ENCODE peak calls at places on chromosomes 3 and 15, in four cellular contexts. One of them, this sample, is unnamed.

GRCh38 chr3:61562042-61562809 is 855 bp downstream of the PTPRG start:
- DNase-seq in GM12864: no peak
- DNase-seq in ascending aorta: no peak
- DNase-seq in mesothelial cell of epicardium: no peak
- DNase-seq in this sample: peak

GRCh38 chr3:99551520-99551919 is 86.9 kb upstream of the COL8A1 start:
- DNase-seq in ascending aorta: no peak
- DNase-seq in mesothelial cell of epicardium: no peak
- DNase-seq in GM12864: no peak
- DNase-seq in this sample: no peak

GRCh38 chr3:193777524-193777923 is 184.5 kb downstream of the OPA1 start:
- DNase-seq in GM12864: no peak
- DNase-seq in mesothelial cell of epicardium: no peak
- DNase-seq in ascending aorta: no peak
- DNase-seq in this sample: no peak

GRCh38 chr3:53842436-53843194 is 3.6 kb downstream of the CHDH start:
- DNase-seq in ascending aorta: peak
- DNase-seq in GM12864: no peak
- DNase-seq in mesothelial cell of epicardium: no peak
- DNase-seq in this sample: no peak

GRCh38 chr3:196111939-196112386 is 30.1 kb upstream of the TFRC start:
- DNase-seq in ascending aorta: no peak
- DNase-seq in GM12864: peak
- DNase-seq in mesothelial cell of epicardium: no peak
- DNase-seq in this sample: peak

GRCh38 chr3:156311431-156311830 is 191.1 kb downstream of the KCNAB1 start:
- DNase-seq in mesothelial cell of epicardium: no peak
- DNase-seq in GM12864: no peak
- DNase-seq in ascending aorta: no peak
- DNase-seq in this sample: no peak

GRCh38 chr3:127710473-127710941 is 37.8 kb downstream of the ABTB1 start:
- DNase-seq in ascending aorta: peak
- DNase-seq in mesothelial cell of epicardium: no peak
- DNase-seq in GM12864: no peak
- DNase-seq in this sample: no peak

GRCh38 chr3:122394173-122394572 is 10.2 kb downstream of the FAM162A start:
- DNase-seq in mesothelial cell of epicardium: no peak
- DNase-seq in ascending aorta: no peak
- DNase-seq in GM12864: no peak
- DNase-seq in this sample: no peak

GRCh38 chr3:187808466-187809291 is 63.4 kb upstream of the BCL6 start:
- DNase-seq in GM12864: no peak
- DNase-seq in mesothelial cell of epicardium: no peak
- DNase-seq in ascending aorta: no peak
- DNase-seq in this sample: no peak

GRCh38 chr3:147336543-147337278 is 69.6 kb downstream of the ZIC4 start:
- DNase-seq in mesothelial cell of epicardium: no peak
- DNase-seq in GM12864: no peak
- DNase-seq in ascending aorta: no peak
- DNase-seq in this sample: no peak

GRCh38 chr3:134630506-134630905 is 20.3 kb downstream of the KY start:
- DNase-seq in mesothelial cell of epicardium: no peak
- DNase-seq in ascending aorta: no peak
- DNase-seq in GM12864: no peak
- DNase-seq in this sample: no peak

GRCh38 chr3:171028025-171028778 is 1.7 kb upstream of the SLC2A2 start:
- DNase-seq in GM12864: no peak
- DNase-seq in ascending aorta: peak
- DNase-seq in mesothelial cell of epicardium: no peak
- DNase-seq in this sample: no peak

GRCh38 chr3:48016336-48016973 is at the start of gene MAP4:
- DNase-seq in GM12864: no peak
- DNase-seq in mesothelial cell of epicardium: no peak
- DNase-seq in ascending aorta: no peak
- DNase-seq in this sample: no peak

GRCh38 chr3:175307642-175308041 is 448.5 kb downstream of the NAALADL2 start:
- DNase-seq in GM12864: no peak
- DNase-seq in ascending aorta: no peak
- DNase-seq in mesothelial cell of epicardium: no peak
- DNase-seq in this sample: peak

GRCh38 chr15:85959573-85959972 is 120.1 kb upstream of the AGBL1 start:
- DNase-seq in mesothelial cell of epicardium: no peak
- DNase-seq in ascending aorta: no peak
- DNase-seq in GM12864: no peak
- DNase-seq in this sample: no peak

GRCh38 chr3:10978956-10979355 is 13.6 kb upstream of the SLC6A1 start:
- DNase-seq in ascending aorta: no peak
- DNase-seq in GM12864: no peak
- DNase-seq in mesothelial cell of epicardium: no peak
- DNase-seq in this sample: no peak

GRCh38 chr15:77665530-77666295 is 33.0 kb upstream of the LINGO1 start:
- DNase-seq in GM12864: no peak
- DNase-seq in mesothelial cell of epicardium: no peak
- DNase-seq in ascending aorta: no peak
- DNase-seq in this sample: no peak

GRCh38 chr15:73950479-73951043 is 24.3 kb downstream of the LOXL1 start:
- DNase-seq in mesothelial cell of epicardium: no peak
- DNase-seq in GM12864: no peak
- DNase-seq in ascending aorta: no peak
- DNase-seq in this sample: no peak

GRCh38 chr3:142645236-142645793 is 49.1 kb downstream of the PLS1 start:
- DNase-seq in ascending aorta: no peak
- DNase-seq in mesothelial cell of epicardium: no peak
- DNase-seq in GM12864: no peak
- DNase-seq in this sample: no peak

GRCh38 chr15:25850154-25851111 is 12.7 kb downstream of the ATP10A start:
- DNase-seq in ascending aorta: peak
- DNase-seq in GM12864: peak
- DNase-seq in mesothelial cell of epicardium: no peak
- DNase-seq in this sample: peak

DNA sequence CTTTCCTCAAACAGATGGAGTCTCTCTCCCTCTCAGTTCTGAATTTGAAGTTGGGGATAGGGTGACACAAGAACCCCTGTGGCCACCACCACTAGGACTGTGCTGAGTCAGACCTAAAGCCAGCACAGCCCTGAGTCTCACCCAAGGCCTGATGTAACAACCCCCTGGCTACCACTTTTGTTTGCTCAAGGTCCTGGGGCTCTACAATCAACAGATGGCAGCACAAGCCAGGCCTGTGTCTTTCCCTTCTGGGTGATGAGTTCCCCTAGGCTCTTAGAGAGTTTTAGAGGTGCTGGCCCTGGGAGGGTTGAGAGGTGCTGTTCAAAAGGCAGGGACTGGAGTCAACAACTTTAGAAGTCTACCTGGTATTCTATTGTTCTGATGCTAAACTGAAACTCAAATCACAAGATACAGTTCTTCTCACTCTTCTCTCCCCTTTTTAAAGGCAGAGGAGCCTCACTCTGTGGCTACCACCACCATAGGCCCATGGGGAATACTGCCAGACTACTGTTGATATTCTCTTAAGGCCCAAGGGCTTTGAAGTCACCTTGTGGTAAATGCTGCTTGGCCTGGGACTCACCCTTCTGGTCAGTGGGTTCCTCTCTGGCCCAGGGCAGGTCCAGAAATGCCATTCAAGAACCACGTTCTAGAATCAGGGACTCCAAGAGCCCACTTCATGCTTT is 6.5 kb downstream of the OR5K4 start:
- DNase-seq in GM12864: peak
- DNase-seq in mesothelial cell of epicardium: no peak
- DNase-seq in ascending aorta: no peak
- DNase-seq in this sample: no peak
- TF ChIP-seq CTCF in GM12864: peak
- TF ChIP-seq CTCF in mesothelial cell of epicardium: no peak
- TF ChIP-seq CTCF in ascending aorta: no peak
- TF ChIP-seq CTCF in this sample: no peak

GRCh38 chr15:69035205-69035917 is 20.9 kb downstream of the NOX5 start:
- DNase-seq in GM12864: no peak
- DNase-seq in ascending aorta: peak
- DNase-seq in mesothelial cell of epicardium: no peak
- DNase-seq in this sample: peak
- TF ChIP-seq CTCF in GM12864: peak
- TF ChIP-seq CTCF in ascending aorta: no peak
- TF ChIP-seq CTCF in mesothelial cell of epicardium: no peak
- TF ChIP-seq CTCF in this sample: no peak

GRCh38 chr3:120348981-120349818 is at the start of gene LRRC58:
- DNase-seq in mesothelial cell of epicardium: peak
- DNase-seq in ascending aorta: peak
- DNase-seq in GM12864: peak
- DNase-seq in this sample: peak
- TF ChIP-seq CTCF in mesothelial cell of epicardium: no peak
- TF ChIP-seq CTCF in ascending aorta: no peak
- TF ChIP-seq CTCF in GM12864: peak
- TF ChIP-seq CTCF in this sample: peak

DNA sequence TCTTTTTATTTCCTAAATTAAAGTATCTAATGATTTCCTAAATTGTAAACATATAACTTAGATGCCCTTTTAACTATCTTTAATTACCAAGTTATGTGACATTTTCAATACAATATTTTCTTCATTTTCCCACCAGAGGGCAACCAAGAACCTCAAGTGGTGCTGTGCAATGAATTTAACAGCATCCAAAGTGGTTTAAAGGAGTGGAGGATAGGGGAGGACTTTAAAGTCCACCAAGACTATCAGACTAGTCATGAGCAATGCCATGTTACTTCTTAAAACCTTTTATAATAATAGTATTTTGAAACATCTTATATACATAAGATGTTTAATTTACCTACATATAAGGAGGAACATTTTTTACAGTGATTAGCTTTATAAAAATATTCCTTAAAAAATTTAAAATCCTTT is 74.4 kb downstream of the DLG1 start:
- DNase-seq in ascending aorta: no peak
- DNase-seq in mesothelial cell of epicardium: no peak
- DNase-seq in GM12864: no peak
- DNase-seq in this sample: peak
- TF ChIP-seq CTCF in ascending aorta: peak
- TF ChIP-seq CTCF in mesothelial cell of epicardium: peak
- TF ChIP-seq CTCF in GM12864: peak
- TF ChIP-seq CTCF in this sample: peak

DNA sequence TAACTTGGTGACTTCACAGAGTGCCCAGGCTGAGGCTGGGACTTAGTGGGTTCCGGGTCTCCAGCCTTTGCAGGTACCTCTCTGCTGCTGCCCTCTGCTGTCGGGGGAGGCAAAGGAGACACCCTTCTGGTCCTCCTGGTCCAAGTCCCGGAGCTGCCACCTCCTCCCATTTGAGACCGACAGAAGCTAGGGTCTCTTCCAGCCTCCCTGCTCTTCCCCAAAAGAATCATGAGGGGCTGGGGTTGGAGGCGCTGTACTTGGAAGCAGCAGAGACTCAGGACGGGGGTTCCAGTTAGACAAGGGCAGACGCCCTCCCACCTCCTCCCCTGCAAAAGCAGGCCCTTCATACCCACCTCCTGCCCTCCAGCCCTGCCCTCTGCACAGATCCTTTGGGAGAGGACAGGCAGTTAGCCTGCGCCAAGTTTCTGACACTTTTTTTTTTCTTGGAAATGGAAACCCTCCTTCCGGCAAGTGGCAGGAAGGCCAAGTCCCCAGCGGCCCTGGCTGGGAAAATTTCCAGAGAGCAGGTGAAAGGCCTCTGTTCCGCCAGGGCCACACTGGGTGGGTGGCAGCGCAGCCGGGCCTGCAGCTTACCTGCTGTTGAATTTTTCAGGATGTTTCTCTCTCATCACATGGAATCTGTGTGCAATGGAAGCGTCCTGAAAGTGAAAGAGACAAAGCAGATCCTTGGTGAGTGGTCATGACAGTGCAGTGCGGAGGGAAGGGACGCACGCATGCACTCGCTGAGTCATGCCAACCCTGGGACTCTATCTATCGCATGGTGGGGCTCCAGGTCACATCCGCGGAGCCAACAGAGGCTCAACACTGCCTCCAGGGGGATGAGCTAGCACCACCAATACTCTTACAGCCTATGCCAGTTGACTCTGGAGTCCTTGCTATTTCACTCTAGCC is 119.9 kb downstream of the DGKG start:
- DNase-seq in ascending aorta: peak
- DNase-seq in mesothelial cell of epicardium: no peak
- DNase-seq in GM12864: peak
- DNase-seq in this sample: peak
- TF ChIP-seq CTCF in ascending aorta: peak
- TF ChIP-seq CTCF in mesothelial cell of epicardium: no peak
- TF ChIP-seq CTCF in GM12864: peak
- TF ChIP-seq CTCF in this sample: peak

GRCh38 chr3:141231101-141231922 is at the start of gene PXYLP1:
- DNase-seq in ascending aorta: peak
- DNase-seq in GM12864: no peak
- DNase-seq in mesothelial cell of epicardium: peak
- DNase-seq in this sample: peak
- TF ChIP-seq CTCF in ascending aorta: peak
- TF ChIP-seq CTCF in GM12864: peak
- TF ChIP-seq CTCF in mesothelial cell of epicardium: peak
- TF ChIP-seq CTCF in this sample: peak

GRCh38 chr15:71138473-71138872 is 23.2 kb downstream of the THSD4 start:
- DNase-seq in mesothelial cell of epicardium: no peak
- DNase-seq in ascending aorta: no peak
- DNase-seq in GM12864: no peak
- DNase-seq in this sample: no peak

GRCh38 chr15:71133734-71134464 is 18.6 kb downstream of the THSD4 start:
- DNase-seq in GM12864: no peak
- DNase-seq in mesothelial cell of epicardium: no peak
- DNase-seq in ascending aorta: no peak
- DNase-seq in this sample: no peak

GRCh38 chr15:71137138-71137518 is 21.9 kb downstream of the THSD4 start:
- DNase-seq in GM12864: no peak
- DNase-seq in mesothelial cell of epicardium: no peak
- DNase-seq in ascending aorta: no peak
- DNase-seq in this sample: no peak

GRCh38 chr15:71139264-71139663 is 24.0 kb downstream of the THSD4 start:
- DNase-seq in ascending aorta: no peak
- DNase-seq in mesothelial cell of epicardium: no peak
- DNase-seq in GM12864: no peak
- DNase-seq in this sample: no peak

DNA sequence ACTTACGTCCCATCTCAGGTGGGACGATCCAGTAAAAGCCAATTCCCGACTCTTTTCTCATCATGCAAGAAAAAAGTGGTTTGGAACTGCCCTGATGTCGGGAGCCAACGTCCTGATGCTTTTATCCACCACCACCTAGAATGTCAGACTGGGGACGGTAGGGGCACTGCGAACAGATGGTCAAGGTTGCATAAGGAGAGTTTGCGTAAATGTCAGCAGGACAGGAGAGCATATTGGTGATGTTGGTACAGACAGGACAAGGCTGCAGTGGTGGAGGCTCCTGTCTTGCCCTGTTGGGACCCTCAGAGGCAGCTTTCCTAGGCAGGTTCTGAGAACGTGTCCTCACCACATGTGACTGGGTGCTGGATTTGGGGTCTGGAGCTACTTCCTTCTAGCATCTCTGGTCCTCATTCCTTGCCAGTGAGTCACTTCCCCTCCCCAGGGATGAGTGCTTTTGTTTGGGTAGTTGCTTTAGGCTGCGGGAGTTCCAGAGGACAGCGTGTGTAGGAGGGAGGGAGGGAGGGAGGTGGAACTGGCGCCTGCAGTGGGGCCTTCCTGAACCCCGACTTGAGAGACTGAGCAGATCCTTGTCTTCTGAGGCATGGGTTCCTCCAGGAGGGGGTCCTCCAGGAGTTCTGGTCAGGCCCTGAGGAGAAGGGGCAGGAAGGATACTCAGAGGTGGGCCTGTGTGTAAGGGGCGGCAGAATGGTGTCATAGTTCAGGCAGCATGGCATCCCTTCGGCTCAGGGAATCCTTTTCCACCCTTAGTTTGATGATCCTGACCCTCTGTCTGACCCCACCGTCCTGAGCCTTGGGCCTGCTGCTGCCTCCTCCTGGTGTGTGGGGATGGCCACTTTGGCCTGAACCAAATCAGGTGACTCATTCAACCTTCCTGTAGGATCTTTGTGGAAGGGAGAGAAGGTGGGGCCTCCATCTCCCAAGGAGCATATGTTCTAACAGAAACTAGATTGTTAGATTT is 21.2 kb downstream of the THSD4 start:
- DNase-seq in mesothelial cell of epicardium: no peak
- DNase-seq in ascending aorta: peak
- DNase-seq in GM12864: no peak
- DNase-seq in this sample: no peak
- TF ChIP-seq CTCF in mesothelial cell of epicardium: no peak
- TF ChIP-seq CTCF in ascending aorta: peak
- TF ChIP-seq CTCF in GM12864: no peak
- TF ChIP-seq CTCF in this sample: no peak